ENCODE peak calls at places on chromosome 1, in seven cellular contexts. One of them, this sample, is unnamed.

GRCh38 chr1:8595919-8596318 is 221.5 kb downstream of the RERE start:
- DNase-seq in H7: no peak
- DNase-seq in GF-D8: no peak
- DNase-seq in stimulated activated CD4-positive, alpha-beta T cell treated with anti-CD3 and anti-CD28 coated beads, Interleukin-4, amount 100 ng/mL, for 24 hours: no peak
- DNase-seq in mucosa of gallbladder: no peak
- DNase-seq in tibial nerve: no peak
- DNase-seq in hepatic stellate cell: no peak
- DNase-seq in this sample: no peak

GRCh38 chr1:79633456-79633855 is 626.9 kb upstream of the ADGRL4 start:
- DNase-seq in H7: no peak
- DNase-seq in GF-D8: no peak
- DNase-seq in stimulated activated CD4-positive, alpha-beta T cell treated with anti-CD3 and anti-CD28 coated beads, Interleukin-4, amount 100 ng/mL, for 24 hours: no peak
- DNase-seq in mucosa of gallbladder: no peak
- DNase-seq in tibial nerve: no peak
- DNase-seq in hepatic stellate cell: peak; percentile 12
- DNase-seq in this sample: peak; percentile 83

GRCh38 chr1:147627435-147628110 is 42.8 kb downstream of the ACP6 start:
- DNase-seq in H7: peak; percentile 89
- DNase-seq in GF-D8: no peak
- DNase-seq in stimulated activated CD4-positive, alpha-beta T cell treated with anti-CD3 and anti-CD28 coated beads, Interleukin-4, amount 100 ng/mL, for 24 hours: peak; percentile 63
- DNase-seq in mucosa of gallbladder: peak; percentile 32
- DNase-seq in tibial nerve: peak; percentile 47
- DNase-seq in hepatic stellate cell: peak; percentile 79
- DNase-seq in this sample: peak; percentile 50

GRCh38 chr1:212431656-212432055 is 1.1 kb upstream of the NENF start:
- DNase-seq in H7: peak; percentile 59
- DNase-seq in GF-D8: no peak
- DNase-seq in stimulated activated CD4-positive, alpha-beta T cell treated with anti-CD3 and anti-CD28 coated beads, Interleukin-4, amount 100 ng/mL, for 24 hours: no peak
- DNase-seq in mucosa of gallbladder: no peak
- DNase-seq in tibial nerve: no peak
- DNase-seq in hepatic stellate cell: no peak
- DNase-seq in this sample: no peak

GRCh38 chr1:239811211-239811902 is 280.3 kb upstream of the FMN2 start:
- DNase-seq in H7: peak; percentile 62
- DNase-seq in GF-D8: no peak
- DNase-seq in stimulated activated CD4-positive, alpha-beta T cell treated with anti-CD3 and anti-CD28 coated beads, Interleukin-4, amount 100 ng/mL, for 24 hours: peak; percentile 9
- DNase-seq in mucosa of gallbladder: no peak
- DNase-seq in tibial nerve: no peak
- DNase-seq in hepatic stellate cell: no peak
- DNase-seq in this sample: no peak

GRCh38 chr1:96281491-96281890 is 440.1 kb upstream of the PTBP2 start:
- DNase-seq in H7: no peak
- DNase-seq in GF-D8: no peak
- DNase-seq in stimulated activated CD4-positive, alpha-beta T cell treated with anti-CD3 and anti-CD28 coated beads, Interleukin-4, amount 100 ng/mL, for 24 hours: no peak
- DNase-seq in mucosa of gallbladder: no peak
- DNase-seq in tibial nerve: no peak
- DNase-seq in hepatic stellate cell: peak; percentile 3
- DNase-seq in this sample: no peak

GRCh38 chr1:227729144-227729880 is 5.8 kb downstream of the JMJD4 start:
- DNase-seq in H7: peak; percentile 75
- DNase-seq in GF-D8: no peak
- DNase-seq in stimulated activated CD4-positive, alpha-beta T cell treated with anti-CD3 and anti-CD28 coated beads, Interleukin-4, amount 100 ng/mL, for 24 hours: no peak
- DNase-seq in mucosa of gallbladder: no peak
- DNase-seq in tibial nerve: no peak
- DNase-seq in hepatic stellate cell: no peak
- DNase-seq in this sample: no peak

GRCh38 chr1:6971699-6972098 is 186.4 kb downstream of the CAMTA1 start:
- DNase-seq in H7: peak; percentile 20
- DNase-seq in GF-D8: no peak
- DNase-seq in stimulated activated CD4-positive, alpha-beta T cell treated with anti-CD3 and anti-CD28 coated beads, Interleukin-4, amount 100 ng/mL, for 24 hours: no peak
- DNase-seq in mucosa of gallbladder: no peak
- DNase-seq in tibial nerve: no peak
- DNase-seq in hepatic stellate cell: no peak
- DNase-seq in this sample: no peak

GRCh38 chr1:168316142-168316541 is 35.5 kb downstream of the TBX19 start:
- DNase-seq in H7: no peak
- DNase-seq in GF-D8: no peak
- DNase-seq in stimulated activated CD4-positive, alpha-beta T cell treated with anti-CD3 and anti-CD28 coated beads, Interleukin-4, amount 100 ng/mL, for 24 hours: no peak
- DNase-seq in mucosa of gallbladder: no peak
- DNase-seq in tibial nerve: no peak
- DNase-seq in hepatic stellate cell: no peak
- DNase-seq in this sample: no peak

GRCh38 chr1:244022301-244022700 is 28.8 kb upstream of the ZBTB18 start:
- DNase-seq in H7: no peak
- DNase-seq in GF-D8: no peak
- DNase-seq in stimulated activated CD4-positive, alpha-beta T cell treated with anti-CD3 and anti-CD28 coated beads, Interleukin-4, amount 100 ng/mL, for 24 hours: no peak
- DNase-seq in mucosa of gallbladder: no peak
- DNase-seq in tibial nerve: no peak
- DNase-seq in hepatic stellate cell: no peak
- DNase-seq in this sample: peak; percentile 46

GRCh38 chr1:108896160-108897150 is 19.7 kb downstream of the GPSM2 start:
- DNase-seq in H7: no peak
- DNase-seq in GF-D8: peak; percentile 15
- DNase-seq in stimulated activated CD4-positive, alpha-beta T cell treated with anti-CD3 and anti-CD28 coated beads, Interleukin-4, amount 100 ng/mL, for 24 hours: no peak
- DNase-seq in mucosa of gallbladder: no peak
- DNase-seq in tibial nerve: no peak
- DNase-seq in hepatic stellate cell: no peak
- DNase-seq in this sample: no peak

GRCh38 chr1:161502181-161502580 is 3.1 kb upstream of the FCGR2A start:
- DNase-seq in H7: no peak
- DNase-seq in GF-D8: no peak
- DNase-seq in stimulated activated CD4-positive, alpha-beta T cell treated with anti-CD3 and anti-CD28 coated beads, Interleukin-4, amount 100 ng/mL, for 24 hours: no peak
- DNase-seq in mucosa of gallbladder: no peak
- DNase-seq in tibial nerve: no peak
- DNase-seq in hepatic stellate cell: no peak
- DNase-seq in this sample: no peak

GRCh38 chr1:110112656-110113055 is 413 bp downstream of the UBL4B start:
- DNase-seq in H7: no peak
- DNase-seq in GF-D8: no peak
- DNase-seq in stimulated activated CD4-positive, alpha-beta T cell treated with anti-CD3 and anti-CD28 coated beads, Interleukin-4, amount 100 ng/mL, for 24 hours: no peak
- DNase-seq in mucosa of gallbladder: no peak
- DNase-seq in tibial nerve: no peak
- DNase-seq in hepatic stellate cell: no peak
- DNase-seq in this sample: no peak

GRCh38 chr1:168683871-168684270 is 45.1 kb downstream of the DPT start:
- DNase-seq in H7: no peak
- DNase-seq in GF-D8: no peak
- DNase-seq in stimulated activated CD4-positive, alpha-beta T cell treated with anti-CD3 and anti-CD28 coated beads, Interleukin-4, amount 100 ng/mL, for 24 hours: no peak
- DNase-seq in mucosa of gallbladder: no peak
- DNase-seq in tibial nerve: no peak
- DNase-seq in hepatic stellate cell: no peak
- DNase-seq in this sample: no peak

GRCh38 chr1:4657920-4658585 is 3.6 kb downstream of the AJAP1 start:
- DNase-seq in H7: peak; percentile 48
- DNase-seq in GF-D8: no peak
- DNase-seq in stimulated activated CD4-positive, alpha-beta T cell treated with anti-CD3 and anti-CD28 coated beads, Interleukin-4, amount 100 ng/mL, for 24 hours: no peak
- DNase-seq in mucosa of gallbladder: no peak
- DNase-seq in tibial nerve: no peak
- DNase-seq in hepatic stellate cell: no peak
- DNase-seq in this sample: no peak

GRCh38 chr1:213457097-213457680 is 406.1 kb downstream of the RPS6KC1 start:
- DNase-seq in H7: no peak
- DNase-seq in GF-D8: no peak
- DNase-seq in stimulated activated CD4-positive, alpha-beta T cell treated with anti-CD3 and anti-CD28 coated beads, Interleukin-4, amount 100 ng/mL, for 24 hours: no peak
- DNase-seq in mucosa of gallbladder: no peak
- DNase-seq in tibial nerve: peak; percentile 17
- DNase-seq in hepatic stellate cell: no peak
- DNase-seq in this sample: no peak

GRCh38 chr1:53771648-53772047 is 32.7 kb upstream of the GLIS1 start:
- DNase-seq in H7: no peak
- DNase-seq in GF-D8: no peak
- DNase-seq in stimulated activated CD4-positive, alpha-beta T cell treated with anti-CD3 and anti-CD28 coated beads, Interleukin-4, amount 100 ng/mL, for 24 hours: no peak
- DNase-seq in mucosa of gallbladder: no peak
- DNase-seq in tibial nerve: no peak
- DNase-seq in hepatic stellate cell: no peak
- DNase-seq in this sample: peak; percentile 62

GRCh38 chr1:173886746-173887611 is 18.8 kb downstream of the ZBTB37 start:
- DNase-seq in H7: no peak
- DNase-seq in GF-D8: no peak
- DNase-seq in stimulated activated CD4-positive, alpha-beta T cell treated with anti-CD3 and anti-CD28 coated beads, Interleukin-4, amount 100 ng/mL, for 24 hours: no peak
- DNase-seq in mucosa of gallbladder: no peak
- DNase-seq in tibial nerve: no peak
- DNase-seq in hepatic stellate cell: no peak
- DNase-seq in this sample: no peak

GRCh38 chr1:41501581-41501980 is 17.1 kb upstream of the EDN2 start:
- DNase-seq in H7: no peak
- DNase-seq in GF-D8: no peak
- DNase-seq in stimulated activated CD4-positive, alpha-beta T cell treated with anti-CD3 and anti-CD28 coated beads, Interleukin-4, amount 100 ng/mL, for 24 hours: no peak
- DNase-seq in mucosa of gallbladder: no peak
- DNase-seq in tibial nerve: no peak
- DNase-seq in hepatic stellate cell: no peak
- DNase-seq in this sample: peak; percentile 82

GRCh38 chr1:12709696-12710095 is 6.2 kb upstream of the AADACL3 start:
- DNase-seq in H7: no peak
- DNase-seq in GF-D8: no peak
- DNase-seq in stimulated activated CD4-positive, alpha-beta T cell treated with anti-CD3 and anti-CD28 coated beads, Interleukin-4, amount 100 ng/mL, for 24 hours: no peak
- DNase-seq in mucosa of gallbladder: no peak
- DNase-seq in tibial nerve: no peak
- DNase-seq in hepatic stellate cell: no peak
- DNase-seq in this sample: no peak

GRCh38 chr1:214107322-214108096 is 119.7 kb downstream of the PROX1 start:
- DNase-seq in H7: peak; percentile 41
- DNase-seq in GF-D8: no peak
- DNase-seq in stimulated activated CD4-positive, alpha-beta T cell treated with anti-CD3 and anti-CD28 coated beads, Interleukin-4, amount 100 ng/mL, for 24 hours: no peak
- DNase-seq in mucosa of gallbladder: no peak
- DNase-seq in tibial nerve: no peak
- DNase-seq in hepatic stellate cell: no peak
- DNase-seq in this sample: no peak

GRCh38 chr1:111690306-111690617 is 48.9 kb downstream of the INKA2 start:
- DNase-seq in H7: no peak
- DNase-seq in GF-D8: no peak
- DNase-seq in stimulated activated CD4-positive, alpha-beta T cell treated with anti-CD3 and anti-CD28 coated beads, Interleukin-4, amount 100 ng/mL, for 24 hours: no peak
- DNase-seq in mucosa of gallbladder: peak; percentile 63
- DNase-seq in tibial nerve: peak; percentile 43
- DNase-seq in hepatic stellate cell: peak; percentile 30
- DNase-seq in this sample: peak; percentile 14

GRCh38 chr1:225611537-225612223 is 41.2 kb downstream of the ENAH start:
- DNase-seq in H7: no peak
- DNase-seq in GF-D8: no peak
- DNase-seq in stimulated activated CD4-positive, alpha-beta T cell treated with anti-CD3 and anti-CD28 coated beads, Interleukin-4, amount 100 ng/mL, for 24 hours: no peak
- DNase-seq in mucosa of gallbladder: no peak
- DNase-seq in tibial nerve: no peak
- DNase-seq in hepatic stellate cell: no peak
- DNase-seq in this sample: peak; percentile 68

GRCh38 chr1:39269791-39270342 is 65.4 kb downstream of the MACF1 start:
- DNase-seq in H7: no peak
- DNase-seq in GF-D8: peak; percentile 23
- DNase-seq in stimulated activated CD4-positive, alpha-beta T cell treated with anti-CD3 and anti-CD28 coated beads, Interleukin-4, amount 100 ng/mL, for 24 hours: no peak
- DNase-seq in mucosa of gallbladder: peak; percentile 17
- DNase-seq in tibial nerve: peak; percentile 68
- DNase-seq in hepatic stellate cell: no peak
- DNase-seq in this sample: peak; percentile 63

GRCh38 chr1:150813028-150813707 is 5.1 kb upstream of the CTSK start:
- DNase-seq in H7: peak; percentile 51
- DNase-seq in GF-D8: no peak
- DNase-seq in stimulated activated CD4-positive, alpha-beta T cell treated with anti-CD3 and anti-CD28 coated beads, Interleukin-4, amount 100 ng/mL, for 24 hours: peak; percentile 4
- DNase-seq in mucosa of gallbladder: peak; percentile 60
- DNase-seq in tibial nerve: peak; percentile 73
- DNase-seq in hepatic stellate cell: peak; percentile 51
- DNase-seq in this sample: peak; percentile 85

GRCh38 chr1:144101397-144102050 is 129.7 kb upstream of the FAM72C start:
- DNase-seq in H7: no peak
- DNase-seq in GF-D8: no peak
- DNase-seq in stimulated activated CD4-positive, alpha-beta T cell treated with anti-CD3 and anti-CD28 coated beads, Interleukin-4, amount 100 ng/mL, for 24 hours: peak; percentile 9
- DNase-seq in mucosa of gallbladder: peak; percentile 23
- DNase-seq in tibial nerve: peak; percentile 4
- DNase-seq in hepatic stellate cell: no peak
- DNase-seq in this sample: peak; percentile 40

GRCh38 chr1:65605621-65606020 is 185.2 kb downstream of the LEPR start:
- DNase-seq in H7: no peak
- DNase-seq in GF-D8: no peak
- DNase-seq in stimulated activated CD4-positive, alpha-beta T cell treated with anti-CD3 and anti-CD28 coated beads, Interleukin-4, amount 100 ng/mL, for 24 hours: no peak
- DNase-seq in mucosa of gallbladder: no peak
- DNase-seq in tibial nerve: no peak
- DNase-seq in hepatic stellate cell: no peak
- DNase-seq in this sample: peak; percentile 24